ENCODE peak calls at places on chromosomes 12 and 14, in five cellular contexts. A, F, O, T and R are unnamed samples.

GRCh38 chr14:78752789-78753188 is 582.6 kb downstream of the NRXN3 start:
- DNase-seq in A (peak; percentile 27), F (no peak), O (no peak), T (no peak), R (no peak)

GRCh38 chr12:79217306-79217705 is 352.7 kb downstream of the SYT1 start:
- DNase-seq in A (no peak), F (no peak), O (no peak), T (no peak), R (no peak)

GRCh38 chr14:103528158-103528511 is 861 bp upstream of the TRMT61A start:
- DNase-seq in A (no peak), F (no peak), O (no peak), T (no peak), R (no peak)

GRCh38 chr14:89276424-89276975 is 140.5 kb downstream of the FOXN3 start:
- DNase-seq in A (no peak), F (no peak), O (no peak), T (no peak), R (no peak)

GRCh38 chr12:55728185-55728931 is 451 bp downstream of the CD63 start:
- DNase-seq in A (peak; percentile 84), F (peak; percentile 91), O (peak; percentile 82), T (peak; percentile 83), R (no peak)

GRCh38 chr14:79044894-79045624 is 874.9 kb downstream of the NRXN3 start:
- DNase-seq in A (no peak), F (no peak), O (peak; percentile 43), T (no peak), R (no peak)

GRCh38 chr14:85234626-85235025 is 295.3 kb upstream of the FLRT2 start:
- DNase-seq in A (no peak), F (no peak), O (no peak), T (no peak), R (no peak)

GRCh38 chr12:132593521-132593920 is 16.9 kb downstream of the LRCOL1 start:
- DNase-seq in A (no peak), F (peak; percentile 41), O (no peak), T (no peak), R (no peak)

GRCh38 chr14:33768458-33768830 is 182.4 kb downstream of the EGLN3 start:
- DNase-seq in A (no peak), F (no peak), O (no peak), T (no peak), R (no peak)

GRCh38 chr14:91901449-91902250 is 34.3 kb upstream of the TC2N start:
- DNase-seq in A (peak; percentile 69), F (peak; percentile 74), O (peak; percentile 60), T (no peak), R (no peak)

GRCh38 chr14:72498646-72499045 is 395.3 kb downstream of the DPF3 start:
- DNase-seq in A (no peak), F (no peak), O (no peak), T (no peak), R (no peak)

GRCh38 chr12:55982319-55982936 is 8.6 kb downstream of the RAB5B start:
- DNase-seq in A (no peak), F (no peak), O (no peak), T (no peak), R (no peak)

GRCh38 chr12:6434205-6435180 is 10.3 kb upstream of the CD27 start:
- DNase-seq in A (no peak), F (no peak), O (no peak), T (peak; percentile 26), R (no peak)

GRCh38 chr14:102962111-102962627 is 39.7 kb downstream of the AMN start:
- DNase-seq in A (no peak), F (no peak), O (no peak), T (no peak), R (no peak)

GRCh38 chr12:64660237-64661018 is 50.1 kb downstream of the RASSF3 start:
- DNase-seq in A (no peak), F (no peak), O (no peak), T (no peak), R (no peak)

GRCh38 chr14:106141242-106142220 is 615.1 kb downstream of the TMEM121 start:
- DNase-seq in A (no peak), F (peak; percentile 46), O (no peak), T (no peak), R (no peak)

GRCh38 chr12:12718853-12719252 is 1.7 kb downstream of the CDKN1B start:
- DNase-seq in A (no peak), F (no peak), O (no peak), T (no peak), R (no peak)

GRCh38 chr12:110901401-110901800 is 19.0 kb downstream of the MYL2 start:
- DNase-seq in A (no peak), F (no peak), O (no peak), T (peak; percentile 37), R (no peak)

GRCh38 chr14:66610154-66610563 is 102.2 kb downstream of the GPHN start:
- DNase-seq in A (no peak), F (no peak), O (no peak), T (no peak), R (no peak)

GRCh38 chr12:28631831-28632230 is 441.6 kb downstream of the CCDC91 start:
- DNase-seq in A (no peak), F (no peak), O (no peak), T (no peak), R (no peak)

GRCh38 chr14:33958616-33959226 is 7.8 kb upstream of the EGLN3 start:
- DNase-seq in A (no peak), F (no peak), O (no peak), T (no peak), R (no peak)

GRCh38 chr14:76918176-76918750 is 92.1 kb downstream of the LRRC74A start:
- DNase-seq in A (peak; percentile 47), F (peak; percentile 79), O (peak; percentile 86), T (peak; percentile 67), R (peak; percentile 82)

GRCh38 chr12:125533434-125534029 is 468.3 kb downstream of the AACS start:
- DNase-seq in A (peak; percentile 28), F (no peak), O (no peak), T (no peak), R (no peak)

GRCh38 chr12:92208613-92209121 is 63.0 kb upstream of the BTG1 start:
- DNase-seq in A (no peak), F (no peak), O (no peak), T (no peak), R (no peak)

GRCh38 chr14:32374155-32374554 is 45.1 kb downstream of the AKAP6 start:
- DNase-seq in A (no peak), F (no peak), O (no peak), T (no peak), R (no peak)

GRCh38 chr12:24905431-24905830 is 43.5 kb downstream of the BCAT1 start:
- DNase-seq in A (no peak), F (no peak), O (no peak), T (no peak), R (no peak)

GRCh38 chr14:38716871-38717270 is 386.2 kb downstream of the SEC23A start:
- DNase-seq in A (peak; percentile 21), F (no peak), O (no peak), T (no peak), R (no peak)

GRCh38 chr12:55642275-55643068 is 5.8 kb downstream of the OR10P1 start:
- DNase-seq in A (no peak), F (no peak), O (no peak), T (no peak), R (peak; percentile 73)

GRCh38 chr14:77139540-77140342 is 1.9 kb downstream of the ZDHHC22 start:
- DNase-seq in A (no peak), F (peak; percentile 61), O (no peak), T (peak; percentile 58), R (no peak)

GRCh38 chr14:69991422-69991821 is 112.2 kb downstream of the SMOC1 start:
- DNase-seq in A (no peak), F (no peak), O (no peak), T (no peak), R (no peak)

GRCh38 chr12:50218386-50218785 is 51.2 kb upstream of the CERS5 start:
- DNase-seq in A (no peak), F (no peak), O (no peak), T (no peak), R (no peak)

GRCh38 chr14:69259531-69260245 is at the start of gene GALNT16:
- DNase-seq in A (peak; percentile 22), F (peak; percentile 77), O (no peak), T (no peak), R (no peak)

GRCh38 chr12:8970432-8970831 is 18.9 kb upstream of the KLRG1 start:
- DNase-seq in A (no peak), F (no peak), O (no peak), T (no peak), R (no peak)

GRCh38 chr12:24544368-24544767 is 404.5 kb downstream of the BCAT1 start:
- DNase-seq in A (no peak), F (no peak), O (no peak), T (no peak), R (no peak)

GRCh38 chr14:22822619-22823551 is 6.8 kb upstream of the MRPL52 start:
- DNase-seq in A (peak; percentile 69), F (peak; percentile 85), O (no peak), T (peak; percentile 75), R (peak; percentile 64)

GRCh38 chr14:44910826-44911225 is 50.9 kb downstream of the KLHL28 start:
- DNase-seq in A (no peak), F (no peak), O (no peak), T (no peak), R (no peak)

GRCh38 chr14:44912041-44912869 is 49.5 kb downstream of the KLHL28 start:
- DNase-seq in A (peak; percentile 16), F (no peak), O (no peak), T (no peak), R (no peak)

DNA sequence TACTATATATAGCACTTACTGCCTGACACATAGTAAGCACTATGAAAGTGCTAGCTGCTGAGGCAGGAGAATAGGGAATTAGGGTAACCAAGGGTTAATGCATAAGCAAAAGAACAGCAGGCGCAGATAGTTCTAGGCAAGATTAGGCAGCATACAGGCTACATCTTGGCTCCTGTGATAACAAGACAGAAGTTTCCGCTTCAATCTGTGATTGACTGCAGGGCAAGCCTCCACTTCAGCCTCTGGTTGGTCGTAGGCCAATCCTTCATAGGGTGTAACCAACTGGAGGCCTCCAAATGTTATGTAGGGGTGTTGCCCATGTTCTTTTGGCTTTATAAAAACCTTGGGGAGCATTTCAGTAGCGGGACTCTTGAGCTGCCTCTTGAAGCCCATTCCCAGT is 46.9 kb downstream of the KLHL28 start:
- DNase-seq in A (no peak), F (no peak), O (no peak), T (no peak), R (no peak)
- TF ChIP-seq CTCF in A (no peak), F (no peak), O (no peak), T (no peak), R (no peak)

GRCh38 chr12:107464644-107465043 is 221.0 kb upstream of the PWP1 start:
- DNase-seq in A (no peak), F (no peak), O (no peak), T (no peak), R (no peak)
- TF ChIP-seq CTCF in A (no peak), F (no peak), O (no peak), T (no peak), R (no peak)

DNA sequence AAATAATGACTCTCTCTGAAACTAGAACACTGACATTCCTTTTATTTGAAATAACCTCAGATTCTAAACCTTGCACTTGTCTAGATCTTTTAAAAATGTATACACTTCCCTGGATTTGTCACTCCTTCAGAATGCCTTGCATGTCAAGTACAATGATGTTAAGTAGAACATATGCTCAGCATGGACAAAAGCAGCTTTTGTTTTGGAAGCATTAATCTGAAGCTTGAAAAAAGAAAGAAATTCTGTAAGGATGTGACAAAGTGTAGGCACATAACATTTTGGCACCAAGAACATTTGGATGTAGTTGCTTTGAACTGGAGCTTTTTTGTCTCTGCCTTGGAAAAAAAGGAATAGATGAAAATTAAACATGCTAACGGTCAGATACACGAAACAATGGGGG is 95.7 kb upstream of the RPL10L start:
- DNase-seq in A (no peak), F (no peak), O (no peak), T (no peak), R (no peak)
- TF ChIP-seq CTCF in A (no peak), F (no peak), O (no peak), T (no peak), R (no peak)

GRCh38 chr14:67853748-67854147 is 34.2 kb downstream of the RAD51B start:
- DNase-seq in A (no peak), F (no peak), O (no peak), T (no peak), R (peak; percentile 56)
- TF ChIP-seq CTCF in A (no peak), F (no peak), O (no peak), T (no peak), R (no peak)